ENCODE peak calls at places on chromosomes 2 and 18, in six cellular contexts. One of them, this sample, is unnamed.

GRCh38 chr2:43041167-43041566 is 185.2 kb downstream of the ZFP36L2 start:
- DNase-seq in stimulated activated naive B cell treated with anti-CD40 and anti-IgM and Interleukin-4, amounts not matched to agents 10 μg/mL and 1 μg/mL and 100 μg/mL, for 72 hours: no peak
- DNase-seq in RCC 7860: no peak
- DNase-seq in fibroblast of lung: no peak
- DNase-seq in aorta: no peak
- DNase-seq in kidney: peak
- DNase-seq in this sample: no peak

GRCh38 chr18:39414009-39414700 is 1848.6 kb upstream of the CELF4 start:
- DNase-seq in fibroblast of lung: peak
- DNase-seq in aorta: no peak
- DNase-seq in RCC 7860: peak
- DNase-seq in kidney: no peak
- DNase-seq in stimulated activated naive B cell treated with anti-CD40 and anti-IgM and Interleukin-4, amounts not matched to agents 10 μg/mL and 1 μg/mL and 100 μg/mL, for 72 hours: no peak
- DNase-seq in this sample: peak

GRCh38 chr2:96107883-96108551 is 8.4 kb downstream of the ADRA2B start:
- DNase-seq in RCC 7860: no peak
- DNase-seq in stimulated activated naive B cell treated with anti-CD40 and anti-IgM and Interleukin-4, amounts not matched to agents 10 μg/mL and 1 μg/mL and 100 μg/mL, for 72 hours: no peak
- DNase-seq in aorta: peak
- DNase-seq in fibroblast of lung: no peak
- DNase-seq in kidney: peak
- DNase-seq in this sample: no peak

GRCh38 chr2:17539993-17540812 is at the start of gene VSNL1:
- DNase-seq in RCC 7860: no peak
- DNase-seq in aorta: peak
- DNase-seq in fibroblast of lung: peak
- DNase-seq in kidney: peak
- DNase-seq in stimulated activated naive B cell treated with anti-CD40 and anti-IgM and Interleukin-4, amounts not matched to agents 10 μg/mL and 1 μg/mL and 100 μg/mL, for 72 hours: no peak
- DNase-seq in this sample: peak

GRCh38 chr2:217412721-217413120 is 552.9 kb upstream of the TNP1 start:
- DNase-seq in kidney: no peak
- DNase-seq in fibroblast of lung: no peak
- DNase-seq in RCC 7860: no peak
- DNase-seq in stimulated activated naive B cell treated with anti-CD40 and anti-IgM and Interleukin-4, amounts not matched to agents 10 μg/mL and 1 μg/mL and 100 μg/mL, for 72 hours: no peak
- DNase-seq in aorta: no peak
- DNase-seq in this sample: no peak

GRCh38 chr18:34222025-34222395 is 2.7 kb downstream of the NOL4 start:
- DNase-seq in stimulated activated naive B cell treated with anti-CD40 and anti-IgM and Interleukin-4, amounts not matched to agents 10 μg/mL and 1 μg/mL and 100 μg/mL, for 72 hours: no peak
- DNase-seq in fibroblast of lung: no peak
- DNase-seq in aorta: peak
- DNase-seq in RCC 7860: no peak
- DNase-seq in kidney: no peak
- DNase-seq in this sample: no peak

GRCh38 chr2:220789961-220790360 is 782.1 kb downstream of the EPHA4 start:
- DNase-seq in RCC 7860: no peak
- DNase-seq in fibroblast of lung: peak
- DNase-seq in kidney: no peak
- DNase-seq in stimulated activated naive B cell treated with anti-CD40 and anti-IgM and Interleukin-4, amounts not matched to agents 10 μg/mL and 1 μg/mL and 100 μg/mL, for 72 hours: no peak
- DNase-seq in aorta: no peak
- DNase-seq in this sample: peak

GRCh38 chr2:175003875-175004729 is 1.1 kb downstream of the CHN1 start:
- DNase-seq in stimulated activated naive B cell treated with anti-CD40 and anti-IgM and Interleukin-4, amounts not matched to agents 10 μg/mL and 1 μg/mL and 100 μg/mL, for 72 hours: no peak
- DNase-seq in aorta: no peak
- DNase-seq in fibroblast of lung: no peak
- DNase-seq in RCC 7860: no peak
- DNase-seq in kidney: no peak
- DNase-seq in this sample: peak

GRCh38 chr2:12742891-12743290 is 26.2 kb downstream of the TRIB2 start:
- DNase-seq in fibroblast of lung: peak
- DNase-seq in stimulated activated naive B cell treated with anti-CD40 and anti-IgM and Interleukin-4, amounts not matched to agents 10 μg/mL and 1 μg/mL and 100 μg/mL, for 72 hours: no peak
- DNase-seq in kidney: no peak
- DNase-seq in aorta: no peak
- DNase-seq in RCC 7860: no peak
- DNase-seq in this sample: no peak

GRCh38 chr2:23594079-23594494 is 209.1 kb downstream of the KLHL29 start:
- DNase-seq in RCC 7860: no peak
- DNase-seq in kidney: peak
- DNase-seq in aorta: peak
- DNase-seq in stimulated activated naive B cell treated with anti-CD40 and anti-IgM and Interleukin-4, amounts not matched to agents 10 μg/mL and 1 μg/mL and 100 μg/mL, for 72 hours: no peak
- DNase-seq in fibroblast of lung: no peak
- DNase-seq in this sample: no peak

GRCh38 chr18:9025104-9025838 is 77.2 kb upstream of the NDUFV2 start:
- DNase-seq in RCC 7860: no peak
- DNase-seq in fibroblast of lung: peak
- DNase-seq in stimulated activated naive B cell treated with anti-CD40 and anti-IgM and Interleukin-4, amounts not matched to agents 10 μg/mL and 1 μg/mL and 100 μg/mL, for 72 hours: no peak
- DNase-seq in aorta: no peak
- DNase-seq in kidney: no peak
- DNase-seq in this sample: peak

GRCh38 chr2:3236300-3236699 is 141.3 kb downstream of the EIPR1 start:
- DNase-seq in kidney: no peak
- DNase-seq in stimulated activated naive B cell treated with anti-CD40 and anti-IgM and Interleukin-4, amounts not matched to agents 10 μg/mL and 1 μg/mL and 100 μg/mL, for 72 hours: no peak
- DNase-seq in RCC 7860: no peak
- DNase-seq in fibroblast of lung: no peak
- DNase-seq in aorta: no peak
- DNase-seq in this sample: peak

GRCh38 chr2:97699765-97700444 is 13.5 kb upstream of the ZAP70 start:
- DNase-seq in kidney: no peak
- DNase-seq in stimulated activated naive B cell treated with anti-CD40 and anti-IgM and Interleukin-4, amounts not matched to agents 10 μg/mL and 1 μg/mL and 100 μg/mL, for 72 hours: peak
- DNase-seq in aorta: no peak
- DNase-seq in RCC 7860: peak
- DNase-seq in fibroblast of lung: peak
- DNase-seq in this sample: peak

GRCh38 chr2:239667431-239667985 is 266.7 kb upstream of the HDAC4 start:
- DNase-seq in kidney: no peak
- DNase-seq in fibroblast of lung: no peak
- DNase-seq in aorta: no peak
- DNase-seq in stimulated activated naive B cell treated with anti-CD40 and anti-IgM and Interleukin-4, amounts not matched to agents 10 μg/mL and 1 μg/mL and 100 μg/mL, for 72 hours: no peak
- DNase-seq in RCC 7860: no peak
- DNase-seq in this sample: no peak

GRCh38 chr2:122988395-122989221 is 1036.5 kb upstream of the CNTNAP5 start:
- DNase-seq in aorta: peak
- DNase-seq in kidney: peak
- DNase-seq in stimulated activated naive B cell treated with anti-CD40 and anti-IgM and Interleukin-4, amounts not matched to agents 10 μg/mL and 1 μg/mL and 100 μg/mL, for 72 hours: no peak
- DNase-seq in fibroblast of lung: no peak
- DNase-seq in RCC 7860: no peak
- DNase-seq in this sample: no peak

GRCh38 chr2:168183308-168183997 is 63.9 kb downstream of the STK39 start:
- DNase-seq in aorta: no peak
- DNase-seq in kidney: no peak
- DNase-seq in stimulated activated naive B cell treated with anti-CD40 and anti-IgM and Interleukin-4, amounts not matched to agents 10 μg/mL and 1 μg/mL and 100 μg/mL, for 72 hours: no peak
- DNase-seq in RCC 7860: no peak
- DNase-seq in fibroblast of lung: no peak
- DNase-seq in this sample: no peak

GRCh38 chr2:171655584-171655983 is 31.7 kb upstream of the DYNC1I2 start:
- DNase-seq in RCC 7860: no peak
- DNase-seq in kidney: no peak
- DNase-seq in fibroblast of lung: no peak
- DNase-seq in aorta: no peak
- DNase-seq in stimulated activated naive B cell treated with anti-CD40 and anti-IgM and Interleukin-4, amounts not matched to agents 10 μg/mL and 1 μg/mL and 100 μg/mL, for 72 hours: no peak
- DNase-seq in this sample: no peak

GRCh38 chr2:62774555-62775366 is 69.2 kb downstream of the EHBP1 start:
- DNase-seq in fibroblast of lung: peak
- DNase-seq in aorta: no peak
- DNase-seq in stimulated activated naive B cell treated with anti-CD40 and anti-IgM and Interleukin-4, amounts not matched to agents 10 μg/mL and 1 μg/mL and 100 μg/mL, for 72 hours: no peak
- DNase-seq in RCC 7860: peak
- DNase-seq in kidney: no peak
- DNase-seq in this sample: peak

GRCh38 chr2:45992021-45992745 is 305.0 kb upstream of the EPAS1 start:
- DNase-seq in aorta: peak
- DNase-seq in kidney: peak
- DNase-seq in fibroblast of lung: peak
- DNase-seq in stimulated activated naive B cell treated with anti-CD40 and anti-IgM and Interleukin-4, amounts not matched to agents 10 μg/mL and 1 μg/mL and 100 μg/mL, for 72 hours: no peak
- DNase-seq in RCC 7860: peak
- DNase-seq in this sample: peak

GRCh38 chr2:177983183-177983788 is 89.3 kb downstream of the PDE11A start:
- DNase-seq in aorta: no peak
- DNase-seq in RCC 7860: peak
- DNase-seq in stimulated activated naive B cell treated with anti-CD40 and anti-IgM and Interleukin-4, amounts not matched to agents 10 μg/mL and 1 μg/mL and 100 μg/mL, for 72 hours: no peak
- DNase-seq in kidney: no peak
- DNase-seq in fibroblast of lung: peak
- DNase-seq in this sample: peak

GRCh38 chr18:22741318-22741717 is 191.8 kb upstream of the RBBP8 start:
- DNase-seq in stimulated activated naive B cell treated with anti-CD40 and anti-IgM and Interleukin-4, amounts not matched to agents 10 μg/mL and 1 μg/mL and 100 μg/mL, for 72 hours: no peak
- DNase-seq in RCC 7860: no peak
- DNase-seq in kidney: no peak
- DNase-seq in aorta: no peak
- DNase-seq in fibroblast of lung: no peak
- DNase-seq in this sample: no peak

GRCh38 chr2:182954789-182955188 is 83.5 kb downstream of the NCKAP1 start:
- DNase-seq in aorta: no peak
- DNase-seq in RCC 7860: no peak
- DNase-seq in stimulated activated naive B cell treated with anti-CD40 and anti-IgM and Interleukin-4, amounts not matched to agents 10 μg/mL and 1 μg/mL and 100 μg/mL, for 72 hours: no peak
- DNase-seq in fibroblast of lung: no peak
- DNase-seq in kidney: no peak
- DNase-seq in this sample: no peak

GRCh38 chr2:223100061-223100511 is 48.1 kb downstream of the KCNE4 start:
- DNase-seq in stimulated activated naive B cell treated with anti-CD40 and anti-IgM and Interleukin-4, amounts not matched to agents 10 μg/mL and 1 μg/mL and 100 μg/mL, for 72 hours: no peak
- DNase-seq in kidney: peak
- DNase-seq in fibroblast of lung: peak
- DNase-seq in aorta: peak
- DNase-seq in RCC 7860: no peak
- DNase-seq in this sample: no peak

GRCh38 chr2:67668538-67668937 is 271.4 kb downstream of the ETAA1 start:
- DNase-seq in kidney: no peak
- DNase-seq in stimulated activated naive B cell treated with anti-CD40 and anti-IgM and Interleukin-4, amounts not matched to agents 10 μg/mL and 1 μg/mL and 100 μg/mL, for 72 hours: no peak
- DNase-seq in fibroblast of lung: no peak
- DNase-seq in aorta: no peak
- DNase-seq in RCC 7860: no peak
- DNase-seq in this sample: no peak

GRCh38 chr2:227155395-227155794 is 8.6 kb downstream of the COL4A4 start:
- DNase-seq in kidney: no peak
- DNase-seq in aorta: no peak
- DNase-seq in RCC 7860: no peak
- DNase-seq in fibroblast of lung: no peak
- DNase-seq in stimulated activated naive B cell treated with anti-CD40 and anti-IgM and Interleukin-4, amounts not matched to agents 10 μg/mL and 1 μg/mL and 100 μg/mL, for 72 hours: no peak
- DNase-seq in this sample: no peak

GRCh38 chr2:240355962-240356361 is 79.5 kb upstream of the GPC1 start:
- DNase-seq in stimulated activated naive B cell treated with anti-CD40 and anti-IgM and Interleukin-4, amounts not matched to agents 10 μg/mL and 1 μg/mL and 100 μg/mL, for 72 hours: no peak
- DNase-seq in fibroblast of lung: no peak
- DNase-seq in aorta: peak
- DNase-seq in kidney: no peak
- DNase-seq in RCC 7860: no peak
- DNase-seq in this sample: no peak

GRCh38 chr2:45177870-45178269 is 168.6 kb upstream of the SIX2 start:
- DNase-seq in RCC 7860: peak
- DNase-seq in aorta: no peak
- DNase-seq in stimulated activated naive B cell treated with anti-CD40 and anti-IgM and Interleukin-4, amounts not matched to agents 10 μg/mL and 1 μg/mL and 100 μg/mL, for 72 hours: no peak
- DNase-seq in kidney: no peak
- DNase-seq in fibroblast of lung: peak
- DNase-seq in this sample: peak

GRCh38 chr2:140442319-140442718 is 1662.1 kb upstream of the NXPH2 start:
- DNase-seq in kidney: no peak
- DNase-seq in fibroblast of lung: peak
- DNase-seq in RCC 7860: no peak
- DNase-seq in stimulated activated naive B cell treated with anti-CD40 and anti-IgM and Interleukin-4, amounts not matched to agents 10 μg/mL and 1 μg/mL and 100 μg/mL, for 72 hours: no peak
- DNase-seq in aorta: no peak
- DNase-seq in this sample: no peak

This sample was measured in MCF 10A.